ENCODE peak calls at places on chromosomes 3 and 15, in ten cellular contexts. C, P, Y, R, A, J, I, M, H and O are unnamed samples.

GRCh38 chr3:88596451-88596850 is 446.7 kb downstream of the C3orf38 start:
- DNase-seq in H (no peak), P (no peak), I (no peak), J (no peak), A (no peak), M (no peak), C (no peak), Y (no peak), R (no peak), O (no peak)

GRCh38 chr15:88797648-88798339 is 5.4 kb upstream of the ACAN start:
- DNase-seq in P (no peak), Y (no peak), C (no peak), A (no peak), H (no peak), I (no peak), R (no peak), J (no peak), M (no peak), O (no peak)

GRCh38 chr3:46464326-46465195 is at the start of gene LTF:
- DNase-seq in R (no peak), J (no peak), A (no peak), Y (no peak), H (no peak), P (no peak), I (no peak), C (peak), M (no peak), O (no peak)

GRCh38 chr15:74519311-74519710 is 21.7 kb upstream of the ARID3B start:
- DNase-seq in C (no peak), M (no peak), H (no peak), Y (no peak), J (no peak), R (peak), A (no peak), P (no peak), I (peak), O (no peak)

GRCh38 chr3:113698891-113699465 is 2.5 kb upstream of the USF3 start:
- DNase-seq in R (peak), M (no peak), C (peak), H (no peak), A (no peak), J (no peak), P (peak), Y (no peak), I (peak), O (peak)

GRCh38 chr3:7917443-7918151 is 584.0 kb upstream of the LMCD1 start:
- DNase-seq in A (no peak), M (no peak), I (no peak), H (no peak), P (no peak), R (no peak), J (no peak), Y (no peak), C (no peak), O (no peak)

GRCh38 chr3:183701744-183702143 is 4.1 kb downstream of the YEATS2 start:
- DNase-seq in I (no peak), M (no peak), H (no peak), Y (no peak), R (no peak), P (no peak), A (no peak), J (no peak), C (no peak), O (no peak)

GRCh38 chr15:31128919-31129768 is 27.6 kb upstream of the TRPM1 start:
- DNase-seq in I (peak), H (no peak), Y (peak), P (peak), J (peak), R (peak), C (peak), A (peak), M (peak), O (peak)

GRCh38 chr3:179453967-179454366 is 2.7 kb upstream of the GNB4 start:
- DNase-seq in Y (no peak), C (no peak), P (no peak), M (no peak), R (no peak), J (no peak), H (no peak), A (no peak), I (no peak), O (no peak)

GRCh38 chr15:63605816-63606215 is 8.6 kb downstream of the FBXL22 start:
- DNase-seq in H (no peak), I (no peak), J (no peak), P (no peak), Y (no peak), C (peak), R (no peak), A (no peak), M (no peak), O (peak)

GRCh38 chr3:45915080-45915479 is 28.2 kb upstream of the CXCR6 start:
- DNase-seq in R (no peak), M (no peak), A (no peak), I (no peak), J (no peak), H (no peak), C (no peak), P (no peak), Y (no peak), O (no peak)

GRCh38 chr3:36393563-36393962 is 13.3 kb downstream of the STAC start:
- DNase-seq in R (no peak), M (no peak), H (no peak), I (peak), Y (no peak), C (no peak), A (no peak), J (no peak), P (no peak), O (no peak)

GRCh38 chr15:101128191-101128590 is 123.7 kb downstream of the CHSY1 start:
- DNase-seq in R (peak), J (peak), P (no peak), M (no peak), H (no peak), I (peak), Y (peak), C (peak), A (peak), O (no peak)

GRCh38 chr15:88765212-88765611 is 38.0 kb upstream of the ACAN start:
- DNase-seq in M (no peak), A (no peak), H (no peak), I (no peak), P (no peak), C (no peak), J (no peak), R (no peak), Y (no peak), O (no peak)

GRCh38 chr3:179688847-179689246 is 36.0 kb downstream of the USP13 start:
- DNase-seq in Y (no peak), H (no peak), A (no peak), P (no peak), C (no peak), J (no peak), M (no peak), I (no peak), R (no peak), O (no peak)

GRCh38 chr15:56176996-56177395 is 66.7 kb downstream of the RFX7 start:
- DNase-seq in I (no peak), P (no peak), M (no peak), R (no peak), C (no peak), J (no peak), A (peak), H (peak), Y (no peak), O (no peak)

GRCh38 chr3:191523099-191523498 is 62.1 kb downstream of the PYDC2 start:
- DNase-seq in H (no peak), C (no peak), P (no peak), R (no peak), Y (no peak), I (no peak), M (no peak), A (no peak), J (no peak), O (no peak)

GRCh38 chr15:80418892-80419537 is 14.8 kb downstream of the ARNT2 start:
- DNase-seq in J (peak), R (peak), A (peak), I (peak), P (peak), C (no peak), H (peak), M (no peak), Y (peak), O (peak)

GRCh38 chr15:92655178-92655995 is at the start of gene FAM174B:
- DNase-seq in M (no peak), P (peak), R (peak), J (no peak), A (no peak), H (no peak), I (peak), C (no peak), Y (no peak), O (peak)

GRCh38 chr15:48016865-48017264 is 103.9 kb upstream of the SLC24A5 start:
- DNase-seq in Y (no peak), J (no peak), M (no peak), C (no peak), P (no peak), R (no peak), I (no peak), A (no peak), H (no peak), O (no peak)

GRCh38 chr3:71930056-71930991 is 145.4 kb upstream of the PROK2 start:
- DNase-seq in J (no peak), I (peak), R (peak), M (no peak), H (peak), Y (no peak), C (no peak), P (no peak), A (peak), O (peak)

GRCh38 chr3:54967586-54968244 is 39.9 kb upstream of the LRTM1 start:
- DNase-seq in M (no peak), A (no peak), I (peak), J (peak), Y (no peak), R (no peak), P (no peak), C (no peak), H (no peak), O (no peak)

GRCh38 chr15:51629612-51630011 is 7.0 kb upstream of the DMXL2 start:
- DNase-seq in P (no peak), I (peak), R (peak), A (peak), J (no peak), Y (no peak), M (peak), H (no peak), C (no peak), O (no peak)

GRCh38 chr15:66628976-66629723 is 63.4 kb upstream of the LCTL start:
- DNase-seq in C (no peak), P (no peak), H (no peak), A (no peak), I (no peak), R (no peak), Y (no peak), J (no peak), M (no peak), O (no peak)

GRCh38 chr3:65732060-65732933 is 306.4 kb downstream of the MAGI1 start:
- DNase-seq in H (peak), M (no peak), C (no peak), R (peak), P (peak), I (peak), J (peak), A (peak), Y (peak), O (peak)

GRCh38 chr3:45872569-45872968 is 13.8 kb upstream of the CCR9 start:
- DNase-seq in R (no peak), M (no peak), H (no peak), P (no peak), I (no peak), Y (no peak), J (no peak), A (no peak), C (no peak), O (no peak)

GRCh38 chr15:39922450-39923092 is 2.5 kb upstream of the GPR176 start:
- DNase-seq in C (no peak), R (no peak), J (no peak), M (no peak), A (no peak), P (no peak), I (no peak), H (no peak), Y (no peak), O (no peak)

GRCh38 chr3:23275814-23276213 is 72.7 kb downstream of the UBE2E2 start:
- DNase-seq in H (no peak), A (no peak), R (no peak), C (no peak), M (no peak), I (no peak), Y (no peak), J (no peak), P (no peak), O (no peak)

GRCh38 chr15:41506796-41507341 is 6.8 kb downstream of the LTK start:
- DNase-seq in J (no peak), C (no peak), P (no peak), A (peak), H (no peak), R (no peak), M (no peak), Y (no peak), I (no peak), O (no peak)
- TF ChIP-seq CTCF in J (no peak), C (no peak), P (no peak), A (peak), H (peak), R (no peak), M (no peak), Y (no peak), I (no peak), O (peak)

DNA sequence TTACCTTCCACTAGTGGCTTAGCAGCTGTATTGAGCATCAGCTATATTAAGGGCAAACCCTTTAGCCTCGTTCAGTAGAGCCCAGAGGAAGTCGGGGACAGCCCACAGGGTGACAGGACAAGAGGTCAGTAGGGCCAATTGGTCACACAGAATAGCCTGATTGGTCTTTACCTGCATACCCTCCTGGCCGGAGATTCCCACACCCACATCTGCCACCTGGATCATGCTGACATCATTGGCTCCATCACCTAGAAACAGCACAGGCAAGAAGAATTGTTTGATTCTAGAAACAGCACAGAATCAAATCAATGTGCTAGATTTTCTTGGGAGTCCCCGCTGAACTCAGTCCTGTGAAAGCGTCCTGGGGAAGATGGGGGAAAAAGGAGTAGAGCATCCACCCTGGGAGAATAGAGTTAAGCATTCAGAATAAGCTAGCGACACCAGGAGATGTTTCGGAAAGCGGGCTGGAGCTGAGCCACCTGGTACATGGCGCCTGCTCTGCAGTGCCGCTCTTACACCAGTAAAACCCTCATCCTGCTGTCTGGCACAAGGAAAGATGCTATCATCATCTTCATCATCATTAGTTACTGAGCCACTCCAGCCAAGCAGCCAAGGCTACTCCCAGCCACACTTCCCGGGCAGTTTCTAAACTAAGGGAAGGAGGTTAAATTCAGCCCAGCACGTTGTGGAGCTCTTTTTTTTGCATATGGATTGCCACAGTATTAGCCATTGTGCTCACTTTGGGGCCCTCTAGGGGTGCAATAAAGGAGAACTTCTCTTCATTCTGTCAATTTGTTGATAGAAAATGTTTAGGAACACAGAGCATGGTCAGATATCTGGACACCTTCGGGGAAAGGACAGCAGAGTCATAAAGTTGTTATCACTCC is 171.3 kb downstream of the ATP10A start:
- DNase-seq in A (no peak), Y (no peak), R (peak), C (peak), I (peak), H (no peak), P (no peak), J (no peak), M (no peak), O (no peak)
- TF ChIP-seq CTCF in A (no peak), Y (peak), R (no peak), C (no peak), I (peak), H (no peak), P (no peak), J (peak), M (no peak), O (no peak)

DNA sequence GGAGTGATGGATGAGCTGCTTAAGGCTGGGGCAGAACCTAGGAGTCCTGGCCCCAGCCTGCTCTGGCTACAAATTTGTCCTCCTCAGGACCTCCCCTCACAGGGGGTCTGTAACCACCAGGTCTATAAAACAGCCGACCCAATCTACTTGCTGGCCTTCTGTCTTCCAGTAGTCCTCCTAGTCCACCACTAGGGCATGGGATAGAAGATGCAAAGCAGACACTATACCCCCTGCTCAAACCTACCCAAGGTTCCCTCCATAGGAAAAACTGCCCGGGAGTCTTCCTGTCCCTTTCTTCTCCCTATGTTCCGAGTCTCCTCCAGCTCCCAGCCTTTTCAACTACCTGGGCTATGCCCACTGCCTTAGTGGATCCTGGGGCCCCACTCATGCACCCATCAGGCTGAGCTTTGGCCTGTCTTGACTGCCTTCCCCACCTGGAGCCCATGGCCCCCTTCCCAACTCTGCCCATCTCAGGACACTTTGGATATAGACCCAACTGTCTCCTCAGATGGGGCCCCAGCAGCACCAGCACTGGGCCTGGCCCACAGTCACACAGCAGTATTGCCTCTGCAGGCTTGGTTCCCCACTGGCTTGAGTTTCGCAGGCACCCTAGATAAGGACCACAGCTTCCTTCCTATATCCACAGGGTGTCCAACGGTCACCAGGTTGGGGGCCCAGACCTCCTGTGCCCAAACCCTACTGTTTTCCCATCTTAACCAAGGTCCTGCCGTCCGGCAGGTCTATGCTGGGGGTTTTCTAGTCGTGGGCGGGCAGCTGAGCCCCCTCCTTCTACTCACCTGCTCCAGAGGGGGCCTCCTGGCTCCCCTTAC is 1.1 kb downstream of the HYAL3 start:
- DNase-seq in P (no peak), M (no peak), J (no peak), I (no peak), A (no peak), R (no peak), H (no peak), C (peak), Y (no peak), O (no peak)
- TF ChIP-seq CTCF in P (no peak), M (no peak), J (peak), I (no peak), A (no peak), R (peak), H (peak), C (no peak), Y (no peak), O (no peak)

DNA sequence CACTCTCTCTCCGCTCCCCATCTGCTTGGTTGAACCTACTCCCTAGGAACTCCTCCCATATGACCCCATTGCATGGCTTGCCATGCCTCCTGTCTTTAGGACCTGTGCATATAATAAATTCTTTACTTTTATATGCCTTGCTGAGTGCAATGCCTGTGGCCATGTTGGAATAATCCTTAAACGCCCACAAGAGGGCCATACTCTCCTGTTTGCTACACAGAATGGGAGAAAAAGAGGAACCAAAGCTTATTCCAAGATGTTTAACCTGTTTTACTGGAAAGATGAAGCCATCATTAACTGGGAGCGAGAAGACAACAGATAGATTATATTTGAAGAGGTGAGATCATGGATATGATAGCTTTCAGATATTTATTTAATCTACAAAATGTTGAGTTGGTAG is 1097.8 kb downstream of the NAALADL2 start:
- DNase-seq in J (no peak), Y (no peak), I (peak), M (no peak), A (no peak), R (peak), C (no peak), H (no peak), P (no peak), O (no peak)
- TF ChIP-seq CTCF in J (peak), Y (peak), I (no peak), M (no peak), A (no peak), R (no peak), C (no peak), H (peak), P (no peak), O (no peak)

DNA sequence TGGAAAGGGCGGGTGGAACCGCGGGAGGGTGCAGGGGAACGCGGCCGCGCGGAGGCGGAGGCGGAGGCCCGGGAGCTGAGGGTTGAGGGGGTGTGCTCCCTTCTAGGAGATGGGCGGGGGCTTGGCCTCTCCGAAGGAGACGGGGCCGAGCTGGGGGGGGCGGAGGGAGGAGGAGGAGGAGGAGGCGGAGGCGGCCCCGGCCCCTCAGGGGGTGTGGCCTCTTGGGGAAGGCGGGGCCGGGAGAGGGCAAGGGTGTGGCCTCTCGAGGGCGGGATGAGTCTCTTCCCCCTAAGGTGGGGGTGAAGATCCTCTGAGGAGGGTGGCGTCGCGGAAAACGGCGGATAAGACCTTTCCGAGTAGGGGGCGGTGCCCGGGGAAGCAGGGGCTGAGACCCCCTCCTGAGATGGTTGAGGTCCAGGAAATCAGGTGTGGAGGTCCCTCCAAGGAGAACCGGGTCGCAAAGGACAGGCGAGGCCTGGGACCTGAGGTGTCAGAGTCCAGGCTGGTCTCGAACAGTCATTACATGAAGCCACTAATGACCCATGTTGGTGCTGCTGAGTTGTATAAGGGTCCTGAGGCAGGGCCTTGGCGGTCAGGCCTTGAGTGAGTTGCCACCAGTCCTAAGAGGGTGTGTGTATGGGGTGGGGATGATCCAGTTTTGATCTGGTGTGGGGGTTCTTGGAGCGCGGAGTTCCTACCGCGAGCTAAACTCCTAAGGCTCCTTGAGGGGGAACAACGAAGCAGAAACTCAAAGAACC is 759 bp downstream of the WDR6 start:
- DNase-seq in Y (peak), P (peak), A (peak), H (peak), I (peak), R (peak), C (peak), J (peak), M (peak), O (peak)
- TF ChIP-seq CTCF in Y (no peak), P (no peak), A (peak), H (no peak), I (no peak), R (no peak), C (no peak), J (no peak), M (peak), O (no peak)